ENCODE peak calls at places on chromosomes 13 and 19, in four cellular contexts. Z is neural progenitor cell; H is cardiac fibroblast; O is CD4-positive, CD25-positive, alpha-beta regulatory T cell. L is an unnamed sample.

GRCh38 chr19:30222428-30222873 is 149.7 kb upstream of the ZNF536 start:
- DNase-seq in O (no peak), Z (peak; percentile 75), H (no peak), L (peak; percentile 25)

GRCh38 chr19:5430237-5430636 is 25.0 kb upstream of the ZNRF4 start:
- DNase-seq in Z (peak; percentile 33), H (no peak), O (no peak), L (no peak)

GRCh38 chr19:5392476-5392875 is 51.9 kb upstream of the PTPRS start:
- DNase-seq in Z (no peak), O (no peak), H (no peak), L (no peak)

GRCh38 chr13:98890186-98890585 is 87.7 kb downstream of the DOCK9 start:
- DNase-seq in Z (no peak), O (no peak), H (peak; percentile 82), L (no peak)

GRCh38 chr19:2274937-2275535 is 6.9 kb downstream of the PEAK3 start:
- DNase-seq in O (peak; percentile 60), H (peak; percentile 77), Z (peak; percentile 85), L (peak; percentile 89)

GRCh38 chr13:99314640-99315176 is 7.5 kb upstream of the GPR183 start:
- DNase-seq in H (peak; percentile 70), Z (no peak), O (peak; percentile 75), L (no peak)

GRCh38 chr13:22278336-22278929 is 607.6 kb downstream of the FGF9 start:
- DNase-seq in Z (peak; percentile 73), H (no peak), O (peak; percentile 65), L (peak; percentile 56)

GRCh38 chr19:45878043-45878794 is 7.7 kb downstream of the IRF2BP1 start:
- DNase-seq in O (no peak), H (no peak), Z (no peak), L (no peak)

GRCh38 chr13:87274209-87274819 is 396.9 kb upstream of the SLITRK5 start:
- DNase-seq in O (no peak), Z (peak; percentile 78), H (peak; percentile 23), L (peak; percentile 60)

GRCh38 chr13:82636119-82636518 is 1246.2 kb downstream of the SLITRK1 start:
- DNase-seq in O (no peak), Z (no peak), H (no peak), L (peak; percentile 5)

GRCh38 chr19:50882188-50882587 is 8.9 kb downstream of the KLK2 start:
- DNase-seq in Z (no peak), H (no peak), O (no peak), L (no peak)

GRCh38 chr19:23769691-23770468 is 11.2 kb upstream of the ZNF681 start:
- DNase-seq in Z (no peak), H (no peak), O (no peak), L (no peak)

GRCh38 chr19:1884291-1884718 is 991 bp downstream of the ABHD17A start:
- DNase-seq in O (no peak), H (no peak), Z (no peak), L (no peak)

GRCh38 chr13:102220681-102221228 is 181.1 kb downstream of the FGF14 start:
- DNase-seq in Z (no peak), O (no peak), H (no peak), L (peak; percentile 32)

GRCh38 chr13:79807554-79807953 is 326.6 kb downstream of the NDFIP2 start:
- DNase-seq in O (no peak), Z (no peak), H (no peak), L (no peak)

GRCh38 chr13:60745343-60745742 is 348.3 kb downstream of the TDRD3 start:
- DNase-seq in H (no peak), Z (no peak), O (no peak), L (no peak)

GRCh38 chr13:72960541-72960940 is 98.3 kb upstream of the KLF5 start:
- DNase-seq in Z (no peak), O (no peak), H (no peak), L (no peak)

GRCh38 chr13:25103711-25104110 is 7.8 kb downstream of the PABPC3 start:
- DNase-seq in O (no peak), H (no peak), Z (no peak), L (no peak)

GRCh38 chr13:65553328-65553727 is 1676.8 kb downstream of the PCDH9 start:
- DNase-seq in Z (peak; percentile 3), H (no peak), O (no peak), L (no peak)

GRCh38 chr19:5572556-5573286 is 5.0 kb upstream of the TINCR start:
- DNase-seq in H (no peak), O (no peak), Z (no peak), L (no peak)

GRCh38 chr19:46945668-46946067 is 74.0 kb upstream of the NPAS1 start:
- DNase-seq in Z (no peak), H (no peak), O (no peak), L (no peak)

GRCh38 chr19:49340865-49341718 is 5.9 kb downstream of the CD37 start:
- DNase-seq in H (no peak), O (no peak), Z (no peak), L (no peak)

GRCh38 chr19:49339364-49340068 is 4.3 kb downstream of the CD37 start:
- DNase-seq in H (peak; percentile 78), Z (peak; percentile 97), O (no peak), L (peak; percentile 97)

GRCh38 chr19:49338691-49339363 is 3.6 kb downstream of the CD37 start:
- DNase-seq in H (peak; percentile 34), Z (peak; percentile 98), O (no peak), L (peak; percentile 87)

GRCh38 chr19:49342291-49342721 is 7.1 kb downstream of the CD37 start:
- DNase-seq in Z (no peak), O (no peak), H (no peak), L (no peak)

DNA sequence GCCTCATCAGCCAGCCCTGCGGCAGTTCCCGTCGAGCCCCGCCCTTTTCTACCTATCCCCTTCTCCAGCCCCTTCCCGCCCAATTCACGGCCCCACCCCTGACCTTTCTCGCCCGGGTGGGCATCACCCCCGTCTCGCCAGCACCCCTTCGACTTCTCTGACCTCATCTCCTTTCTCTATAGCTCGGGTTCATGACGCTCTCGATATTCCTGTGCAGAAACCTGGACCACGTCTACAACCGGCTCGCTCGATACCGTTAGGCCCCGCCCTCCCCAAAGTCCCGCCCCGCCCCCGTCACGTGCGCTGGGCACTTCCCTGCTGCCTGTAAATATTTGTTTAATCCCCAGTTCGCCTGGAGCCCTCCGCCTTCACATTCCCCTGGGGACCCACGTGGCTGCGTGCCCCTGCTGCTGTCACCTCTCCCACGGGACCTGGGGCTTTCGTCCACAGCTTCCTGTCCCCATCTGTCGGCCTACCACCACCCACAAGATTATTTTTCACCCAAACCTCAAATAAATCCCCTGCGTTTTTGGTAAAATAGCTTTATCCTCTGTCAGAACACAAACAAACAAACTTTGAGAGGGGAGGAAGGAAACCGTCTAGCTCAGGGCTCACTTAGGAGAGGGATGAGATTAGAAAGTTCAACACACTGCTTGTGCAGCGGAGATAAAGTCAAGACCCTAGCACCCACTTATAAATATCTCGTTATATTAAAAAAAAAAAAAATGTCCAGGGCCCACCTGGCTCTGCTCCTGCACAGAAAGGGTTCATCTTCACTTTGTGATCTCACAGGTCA is 5.1 kb downstream of the CD37 start:
- DNase-seq in Z (peak; percentile 52), H (peak; percentile 25), O (no peak), L (peak; percentile 93)
- H3K4me3 ChIP-seq in Z (no peak overlapping the region), H (peak overlapping the region; percentile 26), O (no peak overlapping the region), L (no peak overlapping the region)

GRCh38 chr13:94707400-94708021 is 4.8 kb downstream of the SOX21 start:
- DNase-seq in Z (peak; percentile 88), O (no peak), H (no peak), L (no peak)
- H3K4me3 ChIP-seq in Z (peak overlapping the region; percentile 93), O (no peak overlapping the region), H (no peak overlapping the region), L (no peak overlapping the region)

GRCh38 chr13:27177852-27178251 is 6.2 kb upstream of the USP12 start:
- DNase-seq in Z (peak; percentile 23), O (no peak), H (no peak), L (no peak)

GRCh38 chr13:27172495-27172842 is 858 bp upstream of the USP12 start:
- DNase-seq in Z (no peak), H (no peak), O (no peak), L (no peak)

GRCh38 chr13:27174766-27175455 is 3.3 kb upstream of the USP12 start:
- DNase-seq in H (peak; percentile 48), Z (no peak), O (no peak), L (peak; percentile 27)

GRCh38 chr13:27171830-27172494 is 351 bp upstream of the USP12 start:
- DNase-seq in Z (peak; percentile 96), O (peak; percentile 91), H (peak; percentile 86), L (peak; percentile 94)

DNA sequence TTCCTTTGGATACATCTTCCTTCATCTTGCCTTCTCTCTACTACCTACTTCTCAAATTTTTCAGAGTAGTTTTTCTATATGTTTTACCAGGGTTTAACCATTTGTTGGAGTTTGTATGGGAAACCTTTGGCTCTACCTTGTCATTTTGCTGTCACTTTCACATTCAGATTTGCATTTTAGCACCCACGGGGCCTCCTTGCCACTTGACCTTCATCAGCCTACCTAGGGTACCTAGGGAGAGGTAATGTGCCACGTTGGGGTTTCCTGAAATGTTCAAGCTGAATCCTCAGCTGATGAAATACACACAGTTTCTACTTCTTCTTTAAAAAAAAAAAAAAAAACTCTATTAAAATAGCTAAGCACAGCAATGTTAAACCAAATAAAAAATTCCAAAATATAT is 5.2 kb upstream of the USP12 start:
- DNase-seq in H (no peak), O (no peak), Z (no peak), L (no peak)
- H3K4me3 ChIP-seq in H (no peak overlapping the region), O (no peak overlapping the region), Z (no peak overlapping the region), L (no peak overlapping the region)

GRCh38 chr13:77459616-77460015 is 75.9 kb upstream of the SCEL start:
- DNase-seq in Z (peak; percentile 2), O (no peak), H (no peak), L (no peak)
- H3K4me3 ChIP-seq in Z (no peak overlapping the region), O (no peak overlapping the region), H (no peak overlapping the region), L (no peak overlapping the region)

L was measured in A673.